ENCODE peak calls at places on chromosomes 11 and 22, in ten cellular contexts. J is esophagus muscularis mucosa, Z is A549, P is transverse colon, W is tibial nerve, B is ovary, K is suprapubic skin, V is SK-N-SH, R is H1, Q is HepG2. S is an unnamed sample.

GRCh38 chr22:35739642-35740041 is 22.0 kb downstream of the APOL5 start:
- DNase-seq in J (no peak), Z (no peak), P (no peak), W (no peak), B (no peak), K (no peak), V (no peak), R (no peak), Q (peak; percentile 18), S (no peak)

GRCh38 chr11:84812351-84813083 is 814.6 kb downstream of the DLG2 start:
- DNase-seq in J (no peak), Z (no peak), P (no peak), W (no peak), B (no peak), K (no peak), V (no peak), R (no peak), Q (no peak), S (no peak)

GRCh38 chr11:36377759-36378553 is 81.9 kb downstream of the PRR5L start:
- DNase-seq in J (no peak), Z (no peak), P (no peak), W (no peak), B (no peak), K (no peak), V (no peak), R (no peak), Q (no peak), S (no peak)

GRCh38 chr22:50260801-50261614 is 475 bp downstream of the MAPK12 start:
- DNase-seq in J (no peak), Z (no peak), P (no peak), W (no peak), B (no peak), K (no peak), V (peak; percentile 84), R (no peak), Q (no peak), S (no peak)

GRCh38 chr22:33451851-33452469 is 393.8 kb upstream of the SYN3 start:
- DNase-seq in J (no peak), Z (no peak), P (no peak), W (no peak), B (no peak), K (no peak), V (no peak), R (no peak), Q (peak; percentile 53), S (no peak)

GRCh38 chr11:4044971-4045646 is 49.5 kb upstream of the RRM1 start:
- DNase-seq in J (no peak), Z (no peak), P (no peak), W (no peak), B (no peak), K (no peak), V (no peak), R (no peak), Q (peak; percentile 33), S (no peak)

GRCh38 chr11:128390246-128390645 is 197.1 kb downstream of the ETS1 start:
- DNase-seq in J (no peak), Z (no peak), P (no peak), W (no peak), B (no peak), K (no peak), V (no peak), R (no peak), Q (no peak), S (no peak)

GRCh38 chr11:131710511-131710910 is 340.1 kb downstream of the NTM start:
- DNase-seq in J (peak; percentile 17), Z (no peak), P (no peak), W (no peak), B (no peak), K (no peak), V (no peak), R (no peak), Q (no peak), S (no peak)

GRCh38 chr11:58829736-58830135 is 14.8 kb downstream of the GLYATL2 start:
- DNase-seq in J (no peak), Z (no peak), P (no peak), W (no peak), B (no peak), K (no peak), V (no peak), R (no peak), Q (no peak), S (no peak)

GRCh38 chr11:47398011-47398410 is 10.4 kb upstream of the SLC39A13 start:
- DNase-seq in J (no peak), Z (no peak), P (no peak), W (no peak), B (no peak), K (no peak), V (no peak), R (no peak), Q (no peak), S (no peak)

GRCh38 chr22:32204856-32205722 is at the start of gene RFPL2:
- DNase-seq in J (peak; percentile 72), Z (peak; percentile 58), P (peak; percentile 32), W (no peak), B (no peak), K (no peak), V (peak; percentile 85), R (no peak), Q (peak; percentile 61), S (no peak)

GRCh38 chr22:37281646-37282384 is 493 bp upstream of the CYTH4 start:
- DNase-seq in J (no peak), Z (no peak), P (no peak), W (no peak), B (no peak), K (no peak), V (no peak), R (no peak), Q (no peak), S (no peak)

GRCh38 chr22:37282385-37282677 is at the start of gene CYTH4:
- DNase-seq in J (no peak), Z (no peak), P (peak; percentile 80), W (no peak), B (no peak), K (no peak), V (no peak), R (no peak), Q (no peak), S (peak; percentile 80)

GRCh38 chr22:37284126-37284806 is 2.0 kb downstream of the CYTH4 start:
- DNase-seq in J (no peak), Z (no peak), P (no peak), W (no peak), B (no peak), K (no peak), V (no peak), R (no peak), Q (no peak), S (no peak)

GRCh38 chr22:37284807-37285355 is 2.6 kb downstream of the CYTH4 start:
- DNase-seq in J (no peak), Z (no peak), P (peak; percentile 63), W (no peak), B (no peak), K (no peak), V (no peak), R (no peak), Q (no peak), S (peak; percentile 80)

DNA sequence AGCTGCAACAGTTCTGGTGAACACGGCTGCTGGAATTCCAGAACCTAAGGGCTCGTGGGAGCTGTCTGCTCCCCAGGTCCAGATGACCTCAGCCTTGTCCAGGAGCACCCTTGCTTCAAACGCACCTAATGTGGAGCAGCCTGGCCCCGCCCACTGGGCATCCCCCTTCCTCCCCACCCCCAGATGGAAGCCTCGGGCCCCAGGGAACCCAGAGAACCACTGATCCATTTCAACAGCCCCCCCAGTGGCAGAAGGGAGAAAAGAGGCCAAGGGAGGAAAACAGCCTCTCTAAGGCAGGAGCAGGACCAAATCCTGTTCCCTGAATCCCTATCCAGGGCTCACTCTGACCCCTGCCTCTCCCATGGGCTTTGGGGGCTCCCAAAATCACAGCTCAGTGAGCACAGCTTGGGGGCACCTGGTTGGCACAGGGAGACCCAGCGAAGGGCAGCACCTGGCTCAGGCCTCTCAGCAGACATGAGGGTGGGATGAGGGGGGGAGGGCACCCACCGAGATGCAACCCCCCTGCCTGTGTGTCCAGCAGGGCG is 1.2 kb downstream of the CYTH4 start:
- DNase-seq in J (no peak), Z (no peak), P (peak; percentile 62), W (no peak), B (no peak), K (no peak), V (peak; percentile 61), R (no peak), Q (no peak), S (no peak)
- TF ChIP-seq CTCF in J (no peak), Z (no peak), P (no peak), W (no peak), B (no peak), K (no peak), V (peak; percentile 34), R (peak; percentile 31), Q (no peak), S (no peak)

DNA sequence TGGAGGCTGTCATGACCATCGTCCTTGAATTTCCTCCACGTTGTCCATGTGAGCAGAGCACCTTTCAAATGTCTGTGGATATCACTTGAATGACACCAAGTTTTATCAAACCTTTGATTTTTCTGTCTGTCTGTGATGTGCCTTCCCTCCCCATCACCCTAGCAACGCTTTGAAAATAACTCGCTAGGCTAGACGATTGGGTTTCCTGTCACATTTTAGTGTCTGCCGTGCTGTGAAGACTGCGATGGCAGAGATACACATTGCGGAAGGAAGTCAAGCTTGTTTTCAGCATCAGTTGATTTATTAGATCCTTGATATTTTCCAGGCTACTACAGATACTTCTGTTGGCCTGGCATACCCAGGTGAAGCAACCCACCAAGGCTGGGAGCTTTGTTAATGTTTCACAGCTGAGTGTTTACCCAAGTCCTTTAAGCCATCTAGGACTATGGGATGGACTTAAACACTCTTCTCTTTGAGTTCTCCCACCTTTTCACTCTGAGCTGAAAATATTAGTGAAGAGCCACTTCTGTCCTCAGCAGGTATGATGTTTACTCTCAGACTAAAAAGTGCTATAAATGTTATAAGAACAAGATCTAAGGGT is 93.7 kb upstream of the CD44 start:
- DNase-seq in J (no peak), Z (no peak), P (peak; percentile 36), W (no peak), B (no peak), K (no peak), V (no peak), R (no peak), Q (peak; percentile 64), S (no peak)
- TF ChIP-seq EP300 in J (no peak), Z (no peak), P (no peak), W (no peak), B (no peak), K (no peak), V (no peak), R (no peak), Q (no peak), S (no peak)

GRCh38 chr22:30397656-30398635 is 1.1 kb downstream of the SEC14L2 start:
- DNase-seq in J (no peak), Z (no peak), P (no peak), W (no peak), B (no peak), K (no peak), V (peak; percentile 43), R (no peak), Q (no peak), S (no peak)
- H3K4me3 ChIP-seq in J (peak overlapping the region; percentile 90), Z (peak overlapping the region; percentile 76), P (peak overlapping the region; percentile 52), W (peak overlapping the region; percentile 75), B (peak overlapping the region; percentile 57), K (peak overlapping the region; percentile 64), V (peak overlapping the region; percentile 75), R (peak overlapping the region; percentile 72), Q (peak overlapping the region; percentile 67), S (peak overlapping the region; percentile 70)

DNA sequence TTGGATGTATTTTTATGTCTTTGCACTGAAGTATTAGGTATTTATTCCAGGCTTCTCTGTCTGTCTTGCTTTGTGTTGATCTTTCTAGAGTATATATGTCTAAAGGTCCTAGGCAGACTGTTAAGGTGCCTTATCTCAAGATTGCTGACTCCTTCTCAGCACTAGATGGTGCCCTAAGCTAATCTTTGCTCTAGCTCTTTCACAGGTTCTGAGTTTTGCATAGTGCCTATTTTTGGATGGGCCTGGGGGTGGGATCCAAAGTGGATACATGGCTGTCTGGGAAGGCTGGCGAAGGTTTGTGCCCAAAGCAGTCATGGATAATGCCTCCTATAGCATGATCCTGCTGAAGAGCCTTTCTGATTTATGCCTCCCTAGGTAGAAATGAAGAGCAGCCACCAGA is 154.9 kb downstream of the TRPC6 start:
- DNase-seq in J (no peak), Z (no peak), P (no peak), W (no peak), B (no peak), K (no peak), V (no peak), R (no peak), Q (peak; percentile 7), S (no peak)
- TF ChIP-seq CTCF in J (peak; percentile 29), Z (peak; percentile 47), P (peak; percentile 40), W (no peak), B (no peak), K (no peak), V (peak; percentile 62), R (no peak), Q (peak; percentile 74), S (no peak)

S was measured in sigmoid colon.